ENCODE peak calls at places on chromosomes 13 and 19, in five cellular contexts. Z, F, L, A and V are unnamed samples.
A peak's percentile ranks its signal among the peaks of the same experiment; 100 is the strongest.

GRCh38 chr19:39613597-39613996 is 11.3 kb downstream of the LGALS13 start:
- DNase-seq in Z (no peak), F (no peak), L (no peak), A (no peak), V (no peak)

GRCh38 chr13:81381560-81381959 is 1040.6 kb upstream of the SPRY2 start:
- DNase-seq in Z (no peak), F (no peak), L (no peak), A (no peak), V (no peak)

GRCh38 chr13:102589291-102589822 is 7.4 kb upstream of the TPP2 start:
- DNase-seq in Z (no peak), F (no peak), L (no peak), A (no peak), V (no peak)

GRCh38 chr13:70893832-70894231 is 785.6 kb upstream of the KLHL1 start:
- DNase-seq in Z (no peak), F (peak; percentile 4), L (no peak), A (no peak), V (no peak)

GRCh38 chr13:111007209-111007608 is 92.3 kb upstream of the ANKRD10 start:
- DNase-seq in Z (no peak), F (peak; percentile 27), L (no peak), A (no peak), V (no peak)

GRCh38 chr13:98190889-98191444 is 13.9 kb upstream of the RNF113B start:
- DNase-seq in Z (no peak), F (no peak), L (no peak), A (no peak), V (no peak)

GRCh38 chr13:41311607-41312500 is 787 bp downstream of the NAA16 start:
- DNase-seq in Z (peak; percentile 49), F (peak; percentile 53), L (peak; percentile 66), A (peak; percentile 47), V (peak; percentile 58)

GRCh38 chr13:98225036-98225940 is 48.2 kb upstream of the RNF113B start:
- DNase-seq in Z (no peak), F (no peak), L (no peak), A (no peak), V (peak; percentile 68)

GRCh38 chr19:862529-863304 is 3.3 kb downstream of the CFD start:
- DNase-seq in Z (peak; percentile 70), F (peak; percentile 35), L (no peak), A (peak; percentile 67), V (peak; percentile 60)

GRCh38 chr19:35741216-35741541 is 1.1 kb downstream of the IGFLR1 start:
- DNase-seq in Z (no peak), F (no peak), L (no peak), A (no peak), V (no peak)
- TF ChIP-seq CTCF in Z (no peak), F (no peak), L (no peak), A (no peak), V (no peak)

DNA sequence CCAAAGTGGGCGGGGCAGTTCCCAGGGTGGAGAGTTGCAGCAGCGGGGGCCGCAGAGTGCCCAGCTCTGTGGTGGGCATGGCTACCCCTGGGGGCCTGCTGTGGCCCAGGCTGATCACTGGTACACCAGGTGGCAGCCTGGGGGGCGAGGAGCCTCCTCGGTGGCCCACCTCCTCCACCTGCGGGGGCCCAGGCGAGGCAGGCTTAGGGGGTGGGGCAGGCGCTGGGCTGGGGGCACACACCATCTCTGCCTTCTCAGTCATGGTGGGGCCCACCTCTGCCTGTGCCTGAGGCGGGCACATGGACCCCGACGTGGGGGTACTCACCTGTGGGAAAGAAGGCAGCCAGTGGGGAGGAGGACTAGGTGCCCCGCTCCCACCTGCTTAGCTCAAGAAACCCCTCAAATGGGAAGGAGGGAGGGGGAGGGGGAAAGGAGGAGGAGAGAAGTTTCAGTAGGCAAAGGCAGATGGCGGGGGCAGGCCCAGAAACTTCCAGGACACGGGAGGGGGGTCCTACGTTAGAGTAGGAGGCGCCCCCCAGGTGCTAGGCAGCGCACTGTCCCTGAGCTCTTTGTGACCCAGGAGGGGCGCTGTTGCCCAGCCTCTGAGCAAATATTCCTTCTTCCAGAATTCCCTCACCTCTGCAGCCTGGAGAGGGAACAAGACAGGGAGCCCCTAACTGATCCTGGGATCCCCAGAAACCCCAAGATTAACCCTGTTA is 1.6 kb downstream of the LYL1 start:
- DNase-seq in Z (no peak), F (no peak), L (no peak), A (peak; percentile 32), V (no peak)
- TF ChIP-seq CTCF in Z (no peak), F (peak; percentile 21), L (no peak), A (peak; percentile 7), V (peak; percentile 24)

GRCh38 chr19:6126335-6126974 is 9.0 kb upstream of the ACSBG2 start:
- DNase-seq in Z (no peak), F (peak; percentile 83), L (no peak), A (no peak), V (peak; percentile 68)
- TF ChIP-seq CTCF in Z (peak; percentile 16), F (peak; percentile 47), L (peak; percentile 26), A (no peak), V (peak; percentile 52)

GRCh38 chr19:48991823-48992570 is 1.1 kb downstream of the GYS1 start:
- DNase-seq in Z (peak; percentile 33), F (peak; percentile 82), L (no peak), A (peak; percentile 73), V (peak; percentile 85)

GRCh38 chr19:48994035-48994386 is 324 bp downstream of the RUVBL2 start:
- DNase-seq in Z (no peak), F (no peak), L (no peak), A (no peak), V (no peak)

GRCh38 chr19:48992571-48993174 is 436 bp downstream of the GYS1 start:
- DNase-seq in Z (no peak), F (no peak), L (peak; percentile 61), A (no peak), V (no peak)

GRCh38 chr19:48991011-48991609 is 2.0 kb downstream of the GYS1 start:
- DNase-seq in Z (no peak), F (no peak), L (no peak), A (no peak), V (no peak)

GRCh38 chr19:48993175-48994034 is at the start of the genes GYS1 and RUVBL2:
- DNase-seq in Z (peak; percentile 100), F (peak; percentile 100), L (peak; percentile 100), A (peak; percentile 100), V (peak; percentile 100)
- TF ChIP-seq CTCF in Z (peak; percentile 98), F (peak; percentile 84), L (peak; percentile 99), A (peak; percentile 99), V (peak; percentile 73)

GRCh38 chr13:76516013-76516412 is 370.2 kb downstream of the KCTD12 start:
- DNase-seq in Z (no peak), F (peak; percentile 76), L (no peak), A (no peak), V (peak; percentile 86)
- TF ChIP-seq CTCF in Z (no peak), F (no peak), L (no peak), A (no peak), V (no peak)

GRCh38 chr19:32652893-32653625 is 21.9 kb downstream of the ANKRD27 start:
- DNase-seq in Z (peak; percentile 78), F (peak; percentile 77), L (peak; percentile 93), A (peak; percentile 91), V (peak; percentile 53)

GRCh38 chr19:32653626-32653968 is 21.4 kb downstream of the ANKRD27 start:
- DNase-seq in Z (no peak), F (no peak), L (no peak), A (no peak), V (no peak)

GRCh38 chr19:32650671-32651070 is 24.3 kb downstream of the ANKRD27 start:
- DNase-seq in Z (no peak), F (no peak), L (no peak), A (no peak), V (no peak)

GRCh38 chr19:32649751-32650150 is 25.2 kb downstream of the ANKRD27 start:
- DNase-seq in Z (peak; percentile 71), F (no peak), L (peak; percentile 84), A (peak; percentile 81), V (no peak)

DNA sequence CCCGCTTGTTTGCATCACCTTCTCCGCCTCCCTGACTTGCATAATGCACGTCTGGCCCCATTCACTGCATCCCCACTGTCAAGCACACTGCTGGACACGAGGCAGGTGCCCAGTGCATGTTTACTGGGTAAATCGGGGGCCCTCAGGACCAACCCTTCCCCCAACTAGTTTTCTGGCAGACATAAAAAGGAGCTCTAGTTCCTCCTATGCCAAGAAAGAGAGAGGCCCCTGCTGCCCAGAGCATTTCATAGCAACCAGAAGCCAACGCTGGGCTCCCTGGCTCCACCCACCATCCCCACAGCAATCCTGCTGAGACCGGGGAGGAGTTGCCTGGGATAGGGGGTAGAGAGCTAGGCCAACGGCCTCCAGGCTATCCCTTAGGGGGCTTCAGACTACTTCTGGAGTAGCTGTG is 23.2 kb downstream of the ANKRD27 start:
- DNase-seq in Z (peak; percentile 46), F (no peak), L (peak; percentile 83), A (peak; percentile 75), V (peak; percentile 13)
- TF ChIP-seq CTCF in Z (no peak), F (no peak), L (no peak), A (no peak), V (no peak)